ENCODE peak calls at places on chromosome X, in five cellular contexts. One of them, this sample, is unnamed.
A peak's percentile ranks its signal among the peaks of the same experiment; 100 is the strongest.

GRCh38 chrX:24189490-24189889 is 40.0 kb downstream of the ZFX start:
- ATAC-seq in central memory CD8-positive, alpha-beta T cell: no peak
- ATAC-seq in heart right ventricle: no peak
- ATAC-seq in PC-3: no peak
- ATAC-seq in activated T-cell treated with anti-CD3 and anti-CD28 coated beads, Interleukin-2, amount 50 U/mL, for 4 hours: no peak
- ATAC-seq in this sample: no peak

GRCh38 chrX:119503484-119503861 is 35.2 kb downstream of the SLC25A5 start:
- ATAC-seq in central memory CD8-positive, alpha-beta T cell: no peak
- ATAC-seq in heart right ventricle: no peak
- ATAC-seq in PC-3: peak; percentile 84
- ATAC-seq in activated T-cell treated with anti-CD3 and anti-CD28 coated beads, Interleukin-2, amount 50 U/mL, for 4 hours: no peak
- ATAC-seq in this sample: no peak

GRCh38 chrX:41127476-41128192 is 42.4 kb downstream of the USP9X start:
- ATAC-seq in central memory CD8-positive, alpha-beta T cell: peak; percentile 24
- ATAC-seq in heart right ventricle: no peak
- ATAC-seq in PC-3: no peak
- ATAC-seq in activated T-cell treated with anti-CD3 and anti-CD28 coated beads, Interleukin-2, amount 50 U/mL, for 4 hours: no peak
- ATAC-seq in this sample: no peak

GRCh38 chrX:151981129-151981528 is 6.7 kb upstream of the GABRE start:
- ATAC-seq in central memory CD8-positive, alpha-beta T cell: no peak
- ATAC-seq in heart right ventricle: no peak
- ATAC-seq in PC-3: no peak
- ATAC-seq in activated T-cell treated with anti-CD3 and anti-CD28 coated beads, Interleukin-2, amount 50 U/mL, for 4 hours: no peak
- ATAC-seq in this sample: no peak

GRCh38 chrX:53383376-53384087 is 38.9 kb downstream of the SMC1A start:
- ATAC-seq in central memory CD8-positive, alpha-beta T cell: no peak
- ATAC-seq in heart right ventricle: no peak
- ATAC-seq in PC-3: no peak
- ATAC-seq in activated T-cell treated with anti-CD3 and anti-CD28 coated beads, Interleukin-2, amount 50 U/mL, for 4 hours: no peak
- ATAC-seq in this sample: no peak

GRCh38 chrX:7432901-7433300 is 284.9 kb upstream of the PUDP start:
- ATAC-seq in central memory CD8-positive, alpha-beta T cell: no peak
- ATAC-seq in heart right ventricle: no peak
- ATAC-seq in PC-3: no peak
- ATAC-seq in activated T-cell treated with anti-CD3 and anti-CD28 coated beads, Interleukin-2, amount 50 U/mL, for 4 hours: no peak
- ATAC-seq in this sample: no peak

GRCh38 chrX:129779747-129780146 is at the start of gene SASH3:
- ATAC-seq in central memory CD8-positive, alpha-beta T cell: peak; percentile 7
- ATAC-seq in heart right ventricle: peak; percentile 66
- ATAC-seq in PC-3: no peak
- ATAC-seq in activated T-cell treated with anti-CD3 and anti-CD28 coated beads, Interleukin-2, amount 50 U/mL, for 4 hours: peak; percentile 4
- ATAC-seq in this sample: peak; percentile 74

GRCh38 chrX:47311857-47312774 is 58.3 kb upstream of the ZNF157 start:
- ATAC-seq in central memory CD8-positive, alpha-beta T cell: peak; percentile 72
- ATAC-seq in heart right ventricle: no peak
- ATAC-seq in PC-3: peak; percentile 65
- ATAC-seq in activated T-cell treated with anti-CD3 and anti-CD28 coated beads, Interleukin-2, amount 50 U/mL, for 4 hours: no peak
- ATAC-seq in this sample: no peak

GRCh38 chrX:48972214-48973164 is 845 bp upstream of the KCND1 start:
- ATAC-seq in central memory CD8-positive, alpha-beta T cell: no peak
- ATAC-seq in heart right ventricle: peak; percentile 59
- ATAC-seq in PC-3: peak; percentile 70
- ATAC-seq in activated T-cell treated with anti-CD3 and anti-CD28 coated beads, Interleukin-2, amount 50 U/mL, for 4 hours: peak; percentile 49
- ATAC-seq in this sample: no peak

GRCh38 chrX:19990225-19990518 is 689 bp downstream of the BCLAF3 start:
- ATAC-seq in central memory CD8-positive, alpha-beta T cell: peak; percentile 39
- ATAC-seq in heart right ventricle: peak; percentile 11
- ATAC-seq in PC-3: peak; percentile 4
- ATAC-seq in activated T-cell treated with anti-CD3 and anti-CD28 coated beads, Interleukin-2, amount 50 U/mL, for 4 hours: peak; percentile 18
- ATAC-seq in this sample: peak; percentile 51

GRCh38 chrX:48927736-48928382 is 9.0 kb upstream of the PIM2 start:
- ATAC-seq in central memory CD8-positive, alpha-beta T cell: no peak
- ATAC-seq in heart right ventricle: no peak
- ATAC-seq in PC-3: no peak
- ATAC-seq in activated T-cell treated with anti-CD3 and anti-CD28 coated beads, Interleukin-2, amount 50 U/mL, for 4 hours: no peak
- ATAC-seq in this sample: no peak

GRCh38 chrX:9558615-9559014 is 93.8 kb downstream of the TBL1X start:
- ATAC-seq in central memory CD8-positive, alpha-beta T cell: no peak
- ATAC-seq in heart right ventricle: no peak
- ATAC-seq in PC-3: peak; percentile 37
- ATAC-seq in activated T-cell treated with anti-CD3 and anti-CD28 coated beads, Interleukin-2, amount 50 U/mL, for 4 hours: no peak
- ATAC-seq in this sample: no peak

GRCh38 chrX:105758784-105759183 is 63.6 kb upstream of the NRK start:
- ATAC-seq in central memory CD8-positive, alpha-beta T cell: no peak
- ATAC-seq in heart right ventricle: peak; percentile 85
- ATAC-seq in PC-3: no peak
- ATAC-seq in activated T-cell treated with anti-CD3 and anti-CD28 coated beads, Interleukin-2, amount 50 U/mL, for 4 hours: no peak
- ATAC-seq in this sample: no peak

GRCh38 chrX:57172544-57172943 is 35.3 kb upstream of the SPIN2A start:
- ATAC-seq in central memory CD8-positive, alpha-beta T cell: no peak
- ATAC-seq in heart right ventricle: peak; percentile 68
- ATAC-seq in PC-3: no peak
- ATAC-seq in activated T-cell treated with anti-CD3 and anti-CD28 coated beads, Interleukin-2, amount 50 U/mL, for 4 hours: no peak
- ATAC-seq in this sample: no peak

GRCh38 chrX:111854778-111855490 is 21.0 kb upstream of the TRPC5OS start:
- ATAC-seq in central memory CD8-positive, alpha-beta T cell: no peak
- ATAC-seq in heart right ventricle: no peak
- ATAC-seq in PC-3: no peak
- ATAC-seq in activated T-cell treated with anti-CD3 and anti-CD28 coated beads, Interleukin-2, amount 50 U/mL, for 4 hours: no peak
- ATAC-seq in this sample: no peak

GRCh38 chrX:105837227-105837626 is 14.9 kb downstream of the NRK start:
- ATAC-seq in central memory CD8-positive, alpha-beta T cell: no peak
- ATAC-seq in heart right ventricle: peak; percentile 77
- ATAC-seq in PC-3: peak; percentile 97
- ATAC-seq in activated T-cell treated with anti-CD3 and anti-CD28 coated beads, Interleukin-2, amount 50 U/mL, for 4 hours: no peak
- ATAC-seq in this sample: no peak

GRCh38 chrX:91434351-91435168 is at the start of gene PABPC5:
- ATAC-seq in central memory CD8-positive, alpha-beta T cell: no peak
- ATAC-seq in heart right ventricle: peak; percentile 99
- ATAC-seq in PC-3: peak; percentile 97
- ATAC-seq in activated T-cell treated with anti-CD3 and anti-CD28 coated beads, Interleukin-2, amount 50 U/mL, for 4 hours: no peak
- ATAC-seq in this sample: no peak

GRCh38 chrX:136766785-136767103 is 14.0 kb downstream of the ARHGEF6 start:
- ATAC-seq in central memory CD8-positive, alpha-beta T cell: no peak
- ATAC-seq in heart right ventricle: peak; percentile 50
- ATAC-seq in PC-3: peak; percentile 9
- ATAC-seq in activated T-cell treated with anti-CD3 and anti-CD28 coated beads, Interleukin-2, amount 50 U/mL, for 4 hours: no peak
- ATAC-seq in this sample: no peak

GRCh38 chrX:42023122-42023521 is 99.8 kb upstream of the CASK start:
- ATAC-seq in central memory CD8-positive, alpha-beta T cell: no peak
- ATAC-seq in heart right ventricle: no peak
- ATAC-seq in PC-3: no peak
- ATAC-seq in activated T-cell treated with anti-CD3 and anti-CD28 coated beads, Interleukin-2, amount 50 U/mL, for 4 hours: peak; percentile 32
- ATAC-seq in this sample: no peak

GRCh38 chrX:10085223-10085622 is 71.6 kb upstream of the CLCN4 start:
- ATAC-seq in central memory CD8-positive, alpha-beta T cell: peak; percentile 61
- ATAC-seq in heart right ventricle: no peak
- ATAC-seq in PC-3: no peak
- ATAC-seq in activated T-cell treated with anti-CD3 and anti-CD28 coated beads, Interleukin-2, amount 50 U/mL, for 4 hours: no peak
- ATAC-seq in this sample: no peak

GRCh38 chrX:21740329-21741274 is 17.3 kb downstream of the SMPX start:
- ATAC-seq in central memory CD8-positive, alpha-beta T cell: no peak
- ATAC-seq in heart right ventricle: peak; percentile 86
- ATAC-seq in PC-3: no peak
- ATAC-seq in activated T-cell treated with anti-CD3 and anti-CD28 coated beads, Interleukin-2, amount 50 U/mL, for 4 hours: no peak
- ATAC-seq in this sample: no peak

GRCh38 chrX:48493890-48494364 is 14.9 kb upstream of the PORCN start:
- ATAC-seq in central memory CD8-positive, alpha-beta T cell: no peak
- ATAC-seq in heart right ventricle: peak; percentile 46
- ATAC-seq in PC-3: no peak
- ATAC-seq in activated T-cell treated with anti-CD3 and anti-CD28 coated beads, Interleukin-2, amount 50 U/mL, for 4 hours: no peak
- ATAC-seq in this sample: no peak

GRCh38 chrX:140507982-140508305 is 3.1 kb upstream of the SOX3 start:
- ATAC-seq in central memory CD8-positive, alpha-beta T cell: no peak
- ATAC-seq in heart right ventricle: no peak
- ATAC-seq in PC-3: peak; percentile 45
- ATAC-seq in activated T-cell treated with anti-CD3 and anti-CD28 coated beads, Interleukin-2, amount 50 U/mL, for 4 hours: no peak
- ATAC-seq in this sample: no peak

GRCh38 chrX:111467896-111468295 is 43.5 kb upstream of the SERTM2 start:
- ATAC-seq in central memory CD8-positive, alpha-beta T cell: no peak
- ATAC-seq in heart right ventricle: no peak
- ATAC-seq in PC-3: no peak
- ATAC-seq in activated T-cell treated with anti-CD3 and anti-CD28 coated beads, Interleukin-2, amount 50 U/mL, for 4 hours: no peak
- ATAC-seq in this sample: no peak

GRCh38 chrX:53421772-53422090 is 723 bp downstream of the SMC1A start:
- ATAC-seq in central memory CD8-positive, alpha-beta T cell: peak; percentile 38
- ATAC-seq in heart right ventricle: no peak
- ATAC-seq in PC-3: peak; percentile 2
- ATAC-seq in activated T-cell treated with anti-CD3 and anti-CD28 coated beads, Interleukin-2, amount 50 U/mL, for 4 hours: peak; percentile 32
- ATAC-seq in this sample: peak; percentile 46

This sample was measured in stimulated activated memory B cell treated with anti-CD40 and anti-IgM and Interleukin-4, amounts not matched to agents 10 μg/mL and 1 μg/mL and 100 μg/mL, for 72 hours.